ENCODE peak calls at places on chromosomes 5 and 9, in nine cellular contexts. U, G, L, M, I, Y, A, V and S are unnamed samples.

GRCh38 chr5:43207601-43208000 is 15.6 kb downstream of the NIM1K start:
- DNase-seq in U (no peak), G (no peak), L (no peak), M (no peak), I (no peak), Y (no peak), A (peak; percentile 62), V (no peak), S (no peak)

GRCh38 chr9:97925497-97926334 is 3.4 kb upstream of the TRMO start:
- DNase-seq in U (no peak), G (no peak), L (no peak), M (no peak), I (no peak), Y (no peak), A (no peak), V (no peak), S (no peak)

GRCh38 chr5:16406023-16406422 is 59.6 kb downstream of the ZNF622 start:
- DNase-seq in U (no peak), G (no peak), L (no peak), M (no peak), I (no peak), Y (no peak), A (no peak), V (no peak), S (no peak)

GRCh38 chr5:14185336-14186131 is 42.4 kb downstream of the TRIO start:
- DNase-seq in U (no peak), G (peak; percentile 70), L (no peak), M (no peak), I (no peak), Y (no peak), A (peak; percentile 73), V (peak; percentile 50), S (no peak)

GRCh38 chr9:86891886-86892437 is 55.3 kb downstream of the GAS1 start:
- DNase-seq in U (no peak), G (no peak), L (no peak), M (no peak), I (no peak), Y (no peak), A (peak; percentile 38), V (no peak), S (no peak)

GRCh38 chr9:78707481-78707977 is 410.6 kb downstream of the PSAT1 start:
- DNase-seq in U (no peak), G (no peak), L (no peak), M (no peak), I (peak; percentile 10), Y (no peak), A (peak; percentile 90), V (no peak), S (no peak)

GRCh38 chr9:113350937-113351336 is 1.6 kb downstream of the BSPRY start:
- DNase-seq in U (no peak), G (no peak), L (no peak), M (no peak), I (no peak), Y (no peak), A (no peak), V (no peak), S (no peak)

GRCh38 chr9:36905101-36906066 is 128.7 kb downstream of the PAX5 start:
- DNase-seq in U (no peak), G (no peak), L (peak; percentile 39), M (no peak), I (no peak), Y (no peak), A (no peak), V (no peak), S (no peak)

GRCh38 chr9:37036237-37037136 is 2.4 kb upstream of the PAX5 start:
- DNase-seq in U (peak; percentile 31), G (no peak), L (peak; percentile 85), M (no peak), I (no peak), Y (peak; percentile 47), A (peak; percentile 13), V (peak; percentile 61), S (no peak)

GRCh38 chr5:173765030-173765644 is 123.0 kb upstream of the CPEB4 start:
- DNase-seq in U (no peak), G (no peak), L (no peak), M (no peak), I (no peak), Y (no peak), A (no peak), V (no peak), S (no peak)

GRCh38 chr9:37432020-37432419 is 9.5 kb downstream of the GRHPR start:
- DNase-seq in U (no peak), G (no peak), L (no peak), M (no peak), I (no peak), Y (no peak), A (no peak), V (no peak), S (no peak)

GRCh38 chr9:131395027-131395744 is 1.3 kb downstream of the PRRC2B start:
- DNase-seq in U (no peak), G (no peak), L (peak; percentile 83), M (peak; percentile 74), I (no peak), Y (peak; percentile 68), A (no peak), V (no peak), S (peak; percentile 28)

GRCh38 chr9:78899006-78899405 is 602.1 kb downstream of the PSAT1 start:
- DNase-seq in U (no peak), G (no peak), L (no peak), M (no peak), I (no peak), Y (no peak), A (no peak), V (no peak), S (no peak)

GRCh38 chr9:3508531-3509374 is 17.0 kb downstream of the RFX3 start:
- DNase-seq in U (peak; percentile 85), G (peak; percentile 29), L (no peak), M (no peak), I (no peak), Y (no peak), A (no peak), V (no peak), S (peak; percentile 9)